ENCODE peak calls at places on chromosome 21, in nine cellular contexts. B, T, G, H, V, M, N, I and L are unnamed samples. For H3K4me1, the result is how much of the 10 kb centered on the place peaks cover.

GRCh38 chr21:44418108-44418875 is 37.0 kb upstream of the LRRC3 start:
- DNase-seq in N (no peak), H (no peak), M (no peak), I (no peak), T (no peak), B (no peak), G (no peak), V (no peak), L (no peak)

GRCh38 chr21:15895142-15896106 is 165.6 kb downstream of the USP25 start:
- DNase-seq in V (no peak), I (no peak), T (no peak), B (no peak), H (no peak), M (no peak), G (no peak), N (no peak), L (no peak)

GRCh38 chr21:21163904-21164303 is 165.7 kb downstream of the NCAM2 start:
- DNase-seq in N (peak), T (peak), G (peak), V (peak), B (peak), I (peak), M (peak), H (no peak), L (no peak)

GRCh38 chr21:44932366-44933181 is 7.3 kb upstream of the SLX9 start:
- DNase-seq in H (peak), I (no peak), B (peak), V (no peak), N (no peak), M (no peak), T (peak), G (peak), L (peak)

GRCh38 chr21:33938381-33938780 is 22.8 kb upstream of the ATP5PO start:
- DNase-seq in H (no peak), V (no peak), M (no peak), T (no peak), B (no peak), G (no peak), I (no peak), N (no peak), L (no peak)

GRCh38 chr21:33797565-33797964 is 118.0 kb downstream of the ATP5PO start:
- DNase-seq in M (no peak), G (no peak), T (no peak), N (no peak), I (no peak), B (no peak), V (no peak), H (no peak), L (no peak)

GRCh38 chr21:32094792-32095191 is 184.1 kb downstream of the MIS18A start:
- DNase-seq in V (peak), G (peak), H (no peak), B (no peak), T (no peak), N (no peak), I (no peak), M (no peak), L (no peak)

GRCh38 chr21:16007933-16008332 is 278.2 kb downstream of the USP25 start:
- DNase-seq in T (no peak), V (no peak), G (no peak), I (no peak), B (no peak), N (no peak), H (no peak), M (no peak), L (no peak)

GRCh38 chr21:29237110-29238051 is 61.3 kb upstream of the BACH1 start:
- DNase-seq in V (no peak), H (peak), G (no peak), I (no peak), B (no peak), N (no peak), M (peak), T (no peak), L (no peak)

GRCh38 chr21:29315155-29315749 is 16.5 kb downstream of the BACH1 start:
- DNase-seq in V (no peak), T (no peak), H (no peak), I (no peak), M (no peak), G (no peak), B (no peak), N (no peak), L (no peak)

GRCh38 chr21:24115141-24115540 is 1492.1 kb downstream of the MRPL39 start:
- DNase-seq in T (no peak), H (no peak), G (no peak), I (no peak), B (no peak), M (no peak), N (no peak), V (no peak), L (no peak)

GRCh38 chr21:29822064-29822463 is 117.7 kb downstream of the GRIK1 start:
- DNase-seq in N (no peak), H (no peak), I (no peak), B (no peak), G (no peak), V (no peak), M (no peak), T (no peak), L (no peak)

GRCh38 chr21:15063081-15063820 is 1.5 kb downstream of the NRIP1 start:
- DNase-seq in I (no peak), V (no peak), T (no peak), H (peak), B (peak), N (no peak), M (no peak), G (peak), L (no peak)

GRCh38 chr21:44012474-44013379 is 618 bp downstream of the TRAPPC10 start:
- DNase-seq in G (peak), M (peak), T (peak), V (peak), I (no peak), N (peak), H (peak), B (peak), L (peak)

GRCh38 chr21:32410291-32410690 is 2.2 kb upstream of the EVA1C start:
- DNase-seq in N (peak), G (no peak), H (no peak), M (no peak), I (no peak), B (no peak), T (no peak), V (no peak), L (no peak)

GRCh38 chr21:28548291-28548690 is 444.4 kb downstream of the LTN1 start:
- DNase-seq in V (no peak), H (no peak), N (no peak), T (no peak), B (no peak), G (no peak), I (no peak), M (no peak), L (no peak)

GRCh38 chr21:32448803-32449594 is 36.5 kb downstream of the EVA1C start:
- DNase-seq in N (no peak), T (no peak), M (no peak), G (no peak), B (no peak), V (no peak), H (no peak), I (no peak), L (no peak)

GRCh38 chr21:16192900-16193299 is 463.1 kb downstream of the USP25 start:
- DNase-seq in M (no peak), G (peak), H (no peak), B (no peak), T (no peak), I (no peak), N (peak), V (peak), L (no peak)

GRCh38 chr21:24011087-24011486 is 1596.2 kb downstream of the MRPL39 start:
- DNase-seq in B (no peak), I (no peak), T (no peak), M (no peak), H (no peak), V (no peak), N (no peak), G (no peak), L (no peak)

GRCh38 chr21:28949318-28949717 is 43.4 kb downstream of the LTN1 start:
- DNase-seq in H (no peak), B (no peak), T (no peak), M (no peak), G (no peak), N (no peak), V (no peak), I (no peak), L (no peak)

GRCh38 chr21:27534211-27534610 is 567.3 kb upstream of the ADAMTS5 start:
- DNase-seq in T (no peak), H (no peak), B (no peak), N (no peak), V (no peak), M (no peak), I (no peak), G (peak), L (no peak)

GRCh38 chr21:32423320-32423719 is 10.8 kb downstream of the EVA1C start:
- DNase-seq in N (no peak), I (no peak), H (no peak), G (peak), B (no peak), T (no peak), V (no peak), M (no peak), L (no peak)

GRCh38 chr21:31480228-31480627 is 136.2 kb upstream of the TIAM1 start:
- DNase-seq in B (no peak), N (no peak), M (no peak), V (no peak), H (no peak), I (no peak), T (no peak), G (no peak), L (no peak)

GRCh38 chr21:23921670-23922418 is 1685.4 kb downstream of the MRPL39 start:
- DNase-seq in B (no peak), V (no peak), N (no peak), M (no peak), I (no peak), T (no peak), H (no peak), G (no peak), L (no peak)

GRCh38 chr21:27693376-27693775 is 726.5 kb upstream of the ADAMTS5 start:
- DNase-seq in G (peak), B (no peak), T (no peak), M (no peak), N (no peak), I (no peak), H (no peak), V (no peak), L (no peak)

GRCh38 chr21:35243171-35243570 is 194.1 kb upstream of the RUNX1 start:
- DNase-seq in V (no peak), B (no peak), M (no peak), T (no peak), G (peak), H (no peak), I (no peak), N (no peak), L (no peak)

GRCh38 chr21:35237287-35237686 is 188.2 kb upstream of the RUNX1 start:
- DNase-seq in B (no peak), G (no peak), T (no peak), I (no peak), V (no peak), N (no peak), H (no peak), M (no peak), L (no peak)

GRCh38 chr21:35236090-35236489 is 187.0 kb upstream of the RUNX1 start:
- DNase-seq in M (no peak), B (no peak), G (no peak), T (no peak), N (no peak), I (no peak), V (no peak), H (no peak), L (no peak)

GRCh38 chr21:35238119-35238518 is 189.0 kb upstream of the RUNX1 start:
- DNase-seq in B (no peak), N (no peak), M (no peak), H (no peak), V (no peak), I (no peak), G (no peak), T (no peak), L (no peak)

DNA sequence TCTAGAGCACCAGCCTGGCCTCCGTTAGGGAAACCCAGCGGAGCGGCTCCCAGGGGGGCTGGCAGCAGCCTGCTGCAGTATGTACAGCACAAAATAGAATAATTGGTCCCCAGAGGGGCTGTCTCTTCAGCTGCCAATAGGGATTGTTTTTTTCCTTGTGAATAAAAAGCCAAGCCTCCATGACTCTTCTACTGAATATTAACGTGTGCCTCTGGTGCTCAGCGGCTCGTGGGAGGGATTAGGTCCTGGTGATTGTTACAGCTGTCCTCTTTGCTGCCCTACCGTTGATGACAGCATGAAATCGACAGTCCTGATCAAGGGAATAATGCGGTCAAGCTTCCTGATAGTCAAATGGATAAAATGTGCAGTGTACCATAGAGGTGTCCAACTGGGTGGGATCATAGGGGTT is 190.7 kb upstream of the RUNX1 start:
- DNase-seq in V (no peak), G (no peak), M (peak), N (no peak), H (peak), B (no peak), T (no peak), I (no peak), L (no peak)
- H3K4me3 ChIP-seq in V (no peak), G (no peak), M (no peak), N (no peak), H (peak), B (no peak), T (no peak), I (no peak), L (no peak)

GRCh38 chr21:38314534-38314933 is 57.7 kb downstream of the KCNJ15 start:
- DNase-seq in B (no peak), V (no peak), G (no peak), H (no peak), T (no peak), M (no peak), N (no peak), I (no peak), L (no peak)

GRCh38 chr21:38311091-38311490 is 54.3 kb downstream of the KCNJ15 start:
- DNase-seq in V (no peak), H (no peak), G (no peak), T (no peak), N (no peak), B (no peak), I (no peak), M (no peak), L (no peak)

GRCh38 chr21:38312822-38313221 is 56.0 kb downstream of the KCNJ15 start:
- DNase-seq in B (no peak), T (no peak), M (no peak), N (no peak), G (no peak), I (no peak), H (no peak), V (no peak), L (no peak)

GRCh38 chr21:38310619-38311018 is 53.8 kb downstream of the KCNJ15 start:
- DNase-seq in M (no peak), H (no peak), N (no peak), I (no peak), V (no peak), G (no peak), T (no peak), B (no peak), L (no peak)

DNA sequence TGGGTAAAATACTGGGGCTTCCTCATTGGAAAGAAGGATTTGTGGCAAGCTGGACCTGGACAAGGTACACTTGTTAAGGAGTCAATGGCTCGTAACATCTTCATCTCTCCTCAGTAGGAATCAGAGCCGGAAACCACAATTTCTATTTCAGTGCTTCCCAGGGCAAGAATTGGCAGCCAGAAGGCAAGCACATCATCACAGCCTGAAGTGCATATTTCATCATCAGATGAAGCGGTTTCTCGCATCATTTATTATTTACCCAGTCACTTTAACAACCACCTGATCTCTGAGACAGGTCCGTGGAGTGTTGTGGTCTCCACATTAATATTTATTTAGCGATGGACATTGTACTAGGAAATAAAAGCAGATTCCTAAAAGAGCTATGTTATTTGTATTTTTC is 55.0 kb downstream of the KCNJ15 start:
- DNase-seq in M (no peak), V (no peak), H (no peak), B (no peak), G (no peak), I (no peak), N (no peak), T (no peak), L (no peak)
- H3K4me1 ChIP-seq in M (under half), V (half or more), H (under half), B (under half), G (under half), I (under half), N (under half), T (under half), L (under half)

DNA sequence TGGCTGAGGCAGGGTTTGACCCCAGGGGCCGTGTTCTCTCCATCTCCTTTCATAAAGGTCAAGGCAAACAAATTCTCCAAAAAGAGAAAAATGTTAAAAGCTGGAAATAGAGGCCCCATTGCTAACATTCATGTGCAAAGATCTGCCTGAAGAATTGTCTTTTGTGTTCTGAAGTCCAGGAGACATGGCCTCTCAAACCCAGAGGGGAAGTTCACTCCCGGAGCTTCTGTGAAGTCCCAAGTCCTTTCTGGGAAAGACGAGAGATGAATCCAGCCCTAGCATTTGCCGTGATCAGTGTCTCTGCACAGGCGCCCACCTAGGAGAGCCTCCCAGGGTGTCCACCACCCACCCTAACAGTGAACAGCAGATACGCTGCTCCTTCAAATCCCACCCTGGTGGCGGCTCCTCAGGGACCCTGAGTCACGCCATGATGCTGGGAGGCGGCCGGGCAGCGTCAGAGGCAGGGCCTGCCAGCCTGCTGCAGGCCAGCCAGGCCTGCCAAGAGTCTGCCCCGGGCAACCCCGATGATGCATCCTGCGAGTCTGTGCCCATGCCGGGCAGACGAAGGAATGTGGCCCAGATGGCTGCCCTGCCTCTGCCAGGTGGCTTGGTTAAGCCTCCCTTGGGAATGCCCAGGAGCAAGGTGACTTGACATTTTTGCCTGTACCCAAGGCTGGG is 5.2 kb upstream of the C2CD2 start:
- DNase-seq in M (no peak), I (no peak), N (no peak), B (no peak), V (no peak), H (peak), G (peak), T (no peak), L (no peak)
- H3K4me3 ChIP-seq in M (no peak), I (no peak), N (no peak), B (no peak), V (no peak), H (no peak), G (no peak), T (no peak), L (no peak)

GRCh38 chr21:37475186-37475868 is 108.8 kb downstream of the DYRK1A start:
- DNase-seq in I (no peak), H (no peak), M (no peak), T (no peak), V (no peak), B (no peak), G (no peak), N (no peak), L (no peak)
- H3K4me1 ChIP-seq in I (under half), H (half or more), M (half or more), T (under half), V (under half), B (half or more), G (under half), N (under half), L (under half)

DNA sequence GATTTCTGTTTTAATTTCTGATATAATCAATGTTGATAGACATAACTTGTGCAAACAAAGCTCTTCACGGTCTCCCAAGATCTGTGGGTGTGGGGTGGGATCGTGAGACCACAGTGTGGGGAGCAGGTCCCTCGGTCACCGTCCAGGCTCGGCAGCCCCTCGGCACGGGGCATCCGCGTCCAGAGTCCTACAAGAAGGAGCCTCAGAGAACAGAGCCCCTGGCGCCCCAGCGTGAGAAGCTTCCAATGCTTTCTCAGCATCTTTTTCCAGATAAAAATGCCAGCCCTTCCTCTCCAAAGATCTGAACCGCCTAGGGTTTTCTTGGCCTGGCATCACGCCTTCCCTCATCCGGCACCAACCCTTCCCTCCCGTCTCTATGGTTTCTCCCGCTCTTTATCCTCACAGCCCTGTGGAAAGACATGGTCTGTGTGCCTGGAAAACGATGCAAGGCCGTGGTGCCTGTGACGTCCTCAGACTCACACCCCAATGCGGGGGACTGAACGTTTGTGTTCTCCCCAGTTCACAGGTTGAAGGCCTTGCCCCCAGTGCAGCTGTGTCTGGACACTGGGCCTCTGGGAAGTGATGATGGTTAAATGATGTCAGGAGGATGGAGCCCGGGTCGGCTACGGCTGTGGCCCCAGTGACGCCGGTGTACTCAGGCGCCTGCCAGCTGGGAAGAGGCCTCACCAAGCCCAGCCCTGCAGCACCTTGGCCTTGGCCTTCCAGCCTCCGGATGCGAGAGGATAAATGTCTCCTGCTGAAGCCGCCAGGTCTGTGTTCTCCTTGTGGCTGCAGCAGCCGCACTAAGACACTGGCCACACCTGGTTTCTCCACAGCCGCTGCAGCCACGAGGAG is 45.9 kb upstream of the COL6A2 start:
- DNase-seq in H (no peak), N (peak), G (no peak), I (no peak), V (no peak), B (no peak), T (no peak), M (no peak), L (no peak)
- H3K4me3 ChIP-seq in H (no peak), N (no peak), G (peak), I (no peak), V (no peak), B (no peak), T (no peak), M (no peak), L (no peak)

DNA sequence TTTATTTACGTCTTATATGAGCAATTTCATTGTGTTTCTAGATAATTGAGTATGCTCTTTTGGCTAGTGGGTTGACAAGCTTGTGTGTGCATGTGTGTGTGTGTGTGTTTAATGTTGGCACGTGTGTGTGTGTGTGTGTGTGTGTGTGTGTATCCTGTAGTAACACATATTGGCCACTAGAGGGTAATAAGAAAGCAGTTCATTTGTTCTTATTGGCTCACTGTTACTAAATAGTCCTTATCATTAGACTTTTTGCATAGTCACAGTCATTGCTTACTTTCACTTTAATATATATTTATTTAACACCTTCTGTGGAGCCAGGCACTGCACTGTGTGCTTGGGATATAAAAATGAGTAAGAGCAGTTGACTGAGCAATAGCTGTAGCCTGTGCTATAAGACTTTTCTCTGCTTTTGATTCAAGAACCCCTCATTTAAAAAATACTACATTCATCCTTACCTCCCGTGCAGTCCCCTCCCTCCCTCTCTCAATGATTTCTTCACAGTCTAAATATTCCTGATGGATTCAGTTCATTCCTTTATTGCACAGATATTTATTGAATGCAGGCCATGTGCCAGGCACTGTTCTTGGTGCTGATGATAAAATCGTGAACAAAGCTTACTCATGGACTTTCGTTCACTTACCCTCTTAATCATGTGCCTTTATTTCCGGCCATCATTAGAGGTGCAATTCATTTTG is 96.7 kb downstream of the DYRK1A start:
- DNase-seq in H (no peak), M (no peak), T (peak), I (peak), G (peak), B (peak), V (peak), N (no peak), L (no peak)
- H3K4me1 ChIP-seq in H (half or more), M (half or more), T (under half), I (under half), G (under half), B (half or more), V (under half), N (under half), L (under half)